ENCODE peak calls at places on chromosome 1, in eight cellular contexts. One of them, this sample, is unnamed.

GRCh38 chr1:88744142-88744541 is 60.1 kb downstream of the PKN2 start:
- DNase-seq in NT2/D1: no peak
- DNase-seq in foreskin fibroblast: no peak
- DNase-seq in Peyer's patch: no peak
- DNase-seq in cardiac fibroblast: no peak
- DNase-seq in naive thymus-derived CD4-positive, alpha-beta T cell: no peak
- DNase-seq in upper lobe of right lung: no peak
- DNase-seq in choroid plexus epithelial cell: no peak
- DNase-seq in this sample: no peak

GRCh38 chr1:211932581-211933010 is 102.0 kb upstream of the LPGAT1 start:
- DNase-seq in NT2/D1: no peak
- DNase-seq in foreskin fibroblast: no peak
- DNase-seq in Peyer's patch: no peak
- DNase-seq in cardiac fibroblast: no peak
- DNase-seq in naive thymus-derived CD4-positive, alpha-beta T cell: no peak
- DNase-seq in upper lobe of right lung: no peak
- DNase-seq in choroid plexus epithelial cell: peak
- DNase-seq in this sample: no peak

GRCh38 chr1:181033128-181033798 is 520 bp upstream of the MR1 start:
- DNase-seq in NT2/D1: no peak
- DNase-seq in foreskin fibroblast: peak
- DNase-seq in Peyer's patch: no peak
- DNase-seq in cardiac fibroblast: peak
- DNase-seq in naive thymus-derived CD4-positive, alpha-beta T cell: no peak
- DNase-seq in upper lobe of right lung: no peak
- DNase-seq in choroid plexus epithelial cell: peak
- DNase-seq in this sample: no peak

GRCh38 chr1:109185357-109185756 is 28.4 kb upstream of the SARS1 start:
- DNase-seq in NT2/D1: no peak
- DNase-seq in foreskin fibroblast: peak
- DNase-seq in Peyer's patch: no peak
- DNase-seq in cardiac fibroblast: no peak
- DNase-seq in naive thymus-derived CD4-positive, alpha-beta T cell: no peak
- DNase-seq in upper lobe of right lung: peak
- DNase-seq in choroid plexus epithelial cell: no peak
- DNase-seq in this sample: no peak

GRCh38 chr1:30522031-30523004 is 201.1 kb downstream of the MATN1 start:
- DNase-seq in NT2/D1: no peak
- DNase-seq in foreskin fibroblast: peak
- DNase-seq in Peyer's patch: peak
- DNase-seq in cardiac fibroblast: peak
- DNase-seq in naive thymus-derived CD4-positive, alpha-beta T cell: no peak
- DNase-seq in upper lobe of right lung: no peak
- DNase-seq in choroid plexus epithelial cell: peak
- DNase-seq in this sample: peak

GRCh38 chr1:34828611-34829010 is 30.9 kb downstream of the SMIM12 start:
- DNase-seq in NT2/D1: no peak
- DNase-seq in foreskin fibroblast: no peak
- DNase-seq in Peyer's patch: no peak
- DNase-seq in cardiac fibroblast: no peak
- DNase-seq in naive thymus-derived CD4-positive, alpha-beta T cell: no peak
- DNase-seq in upper lobe of right lung: no peak
- DNase-seq in choroid plexus epithelial cell: no peak
- DNase-seq in this sample: no peak

GRCh38 chr1:54741531-54741930 is 22.8 kb downstream of the PARS2 start:
- DNase-seq in NT2/D1: no peak
- DNase-seq in foreskin fibroblast: no peak
- DNase-seq in Peyer's patch: no peak
- DNase-seq in cardiac fibroblast: no peak
- DNase-seq in naive thymus-derived CD4-positive, alpha-beta T cell: no peak
- DNase-seq in upper lobe of right lung: no peak
- DNase-seq in choroid plexus epithelial cell: no peak
- DNase-seq in this sample: no peak

GRCh38 chr1:179953974-179954493 is 576 bp upstream of the CEP350 start:
- DNase-seq in NT2/D1: no peak
- DNase-seq in foreskin fibroblast: peak
- DNase-seq in Peyer's patch: peak
- DNase-seq in cardiac fibroblast: no peak
- DNase-seq in naive thymus-derived CD4-positive, alpha-beta T cell: no peak
- DNase-seq in upper lobe of right lung: no peak
- DNase-seq in choroid plexus epithelial cell: peak
- DNase-seq in this sample: peak

DNA sequence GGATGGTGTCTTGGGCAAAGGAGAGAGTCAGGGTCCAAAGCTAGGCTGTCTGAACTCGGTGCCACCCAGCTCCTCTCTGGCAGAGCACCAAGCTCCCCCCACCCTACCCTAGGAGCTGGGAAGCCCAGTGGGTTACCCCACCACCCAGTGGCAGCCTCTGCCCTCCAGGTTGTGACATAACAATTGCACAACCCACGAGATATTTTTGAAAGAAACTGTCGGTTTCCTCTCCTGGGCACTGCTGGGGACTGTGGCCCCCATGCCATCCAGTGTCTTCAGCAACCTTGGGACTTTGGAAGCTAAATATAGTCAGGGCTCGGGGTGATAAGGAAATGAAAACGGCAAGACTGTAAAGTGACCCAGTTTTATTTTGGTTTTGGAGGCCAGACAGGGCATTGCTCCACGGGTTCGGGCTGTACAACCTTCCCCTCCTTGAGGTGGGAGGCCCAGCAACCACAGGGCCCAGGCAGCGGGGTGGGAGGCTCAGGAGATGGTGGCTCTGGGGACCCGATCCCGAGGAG is 1.4 kb downstream of the CITED4 start:
- DNase-seq in NT2/D1: no peak
- DNase-seq in foreskin fibroblast: no peak
- DNase-seq in Peyer's patch: no peak
- DNase-seq in cardiac fibroblast: no peak
- DNase-seq in naive thymus-derived CD4-positive, alpha-beta T cell: no peak
- DNase-seq in upper lobe of right lung: no peak
- DNase-seq in choroid plexus epithelial cell: no peak
- DNase-seq in this sample: no peak
- H3K4me3 ChIP-seq in NT2/D1: peak
- H3K4me3 ChIP-seq in foreskin fibroblast: peak
- H3K4me3 ChIP-seq in Peyer's patch: peak
- H3K4me3 ChIP-seq in cardiac fibroblast: peak
- H3K4me3 ChIP-seq in naive thymus-derived CD4-positive, alpha-beta T cell: peak
- H3K4me3 ChIP-seq in upper lobe of right lung: peak
- H3K4me3 ChIP-seq in choroid plexus epithelial cell: peak
- H3K4me3 ChIP-seq in this sample: no peak

GRCh38 chr1:201648911-201649775 is 110.2 kb downstream of the NAV1 start:
- DNase-seq in NT2/D1: no peak
- DNase-seq in foreskin fibroblast: peak
- DNase-seq in Peyer's patch: no peak
- DNase-seq in cardiac fibroblast: peak
- DNase-seq in naive thymus-derived CD4-positive, alpha-beta T cell: no peak
- DNase-seq in upper lobe of right lung: no peak
- DNase-seq in choroid plexus epithelial cell: peak
- DNase-seq in this sample: no peak

GRCh38 chr1:201647094-201647493 is 108.2 kb downstream of the NAV1 start:
- DNase-seq in NT2/D1: no peak
- DNase-seq in foreskin fibroblast: no peak
- DNase-seq in Peyer's patch: no peak
- DNase-seq in cardiac fibroblast: no peak
- DNase-seq in naive thymus-derived CD4-positive, alpha-beta T cell: no peak
- DNase-seq in upper lobe of right lung: no peak
- DNase-seq in choroid plexus epithelial cell: no peak
- DNase-seq in this sample: no peak

GRCh38 chr1:201647722-201648065 is 108.8 kb downstream of the NAV1 start:
- DNase-seq in NT2/D1: no peak
- DNase-seq in foreskin fibroblast: no peak
- DNase-seq in Peyer's patch: no peak
- DNase-seq in cardiac fibroblast: no peak
- DNase-seq in naive thymus-derived CD4-positive, alpha-beta T cell: no peak
- DNase-seq in upper lobe of right lung: no peak
- DNase-seq in choroid plexus epithelial cell: no peak
- DNase-seq in this sample: no peak

GRCh38 chr1:201646623-201647022 is 107.7 kb downstream of the NAV1 start:
- DNase-seq in NT2/D1: no peak
- DNase-seq in foreskin fibroblast: no peak
- DNase-seq in Peyer's patch: no peak
- DNase-seq in cardiac fibroblast: no peak
- DNase-seq in naive thymus-derived CD4-positive, alpha-beta T cell: no peak
- DNase-seq in upper lobe of right lung: no peak
- DNase-seq in choroid plexus epithelial cell: no peak
- DNase-seq in this sample: no peak

GRCh38 chr1:201648066-201648910 is 109.4 kb downstream of the NAV1 start:
- DNase-seq in NT2/D1: no peak
- DNase-seq in foreskin fibroblast: peak
- DNase-seq in Peyer's patch: no peak
- DNase-seq in cardiac fibroblast: peak
- DNase-seq in naive thymus-derived CD4-positive, alpha-beta T cell: no peak
- DNase-seq in upper lobe of right lung: peak
- DNase-seq in choroid plexus epithelial cell: peak
- DNase-seq in this sample: no peak
- H3K4me3 ChIP-seq in NT2/D1: peak
- H3K4me3 ChIP-seq in foreskin fibroblast: peak
- H3K4me3 ChIP-seq in Peyer's patch: peak
- H3K4me3 ChIP-seq in cardiac fibroblast: peak
- H3K4me3 ChIP-seq in naive thymus-derived CD4-positive, alpha-beta T cell: no peak
- H3K4me3 ChIP-seq in upper lobe of right lung: peak
- H3K4me3 ChIP-seq in choroid plexus epithelial cell: peak
- H3K4me3 ChIP-seq in this sample: peak

GRCh38 chr1:81430236-81430635 is 370.5 kb upstream of the ADGRL2 start:
- DNase-seq in NT2/D1: peak
- DNase-seq in foreskin fibroblast: no peak
- DNase-seq in Peyer's patch: no peak
- DNase-seq in cardiac fibroblast: no peak
- DNase-seq in naive thymus-derived CD4-positive, alpha-beta T cell: no peak
- DNase-seq in upper lobe of right lung: no peak
- DNase-seq in choroid plexus epithelial cell: no peak
- DNase-seq in this sample: no peak

GRCh38 chr1:81428998-81429397 is 371.7 kb upstream of the ADGRL2 start:
- DNase-seq in NT2/D1: no peak
- DNase-seq in foreskin fibroblast: no peak
- DNase-seq in Peyer's patch: no peak
- DNase-seq in cardiac fibroblast: no peak
- DNase-seq in naive thymus-derived CD4-positive, alpha-beta T cell: no peak
- DNase-seq in upper lobe of right lung: no peak
- DNase-seq in choroid plexus epithelial cell: no peak
- DNase-seq in this sample: no peak

GRCh38 chr1:81432654-81433109 is 368.1 kb upstream of the ADGRL2 start:
- DNase-seq in NT2/D1: no peak
- DNase-seq in foreskin fibroblast: no peak
- DNase-seq in Peyer's patch: no peak
- DNase-seq in cardiac fibroblast: no peak
- DNase-seq in naive thymus-derived CD4-positive, alpha-beta T cell: no peak
- DNase-seq in upper lobe of right lung: no peak
- DNase-seq in choroid plexus epithelial cell: no peak
- DNase-seq in this sample: no peak

GRCh38 chr1:81432089-81432488 is 368.6 kb upstream of the ADGRL2 start:
- DNase-seq in NT2/D1: peak
- DNase-seq in foreskin fibroblast: no peak
- DNase-seq in Peyer's patch: no peak
- DNase-seq in cardiac fibroblast: no peak
- DNase-seq in naive thymus-derived CD4-positive, alpha-beta T cell: no peak
- DNase-seq in upper lobe of right lung: no peak
- DNase-seq in choroid plexus epithelial cell: no peak
- DNase-seq in this sample: no peak

DNA sequence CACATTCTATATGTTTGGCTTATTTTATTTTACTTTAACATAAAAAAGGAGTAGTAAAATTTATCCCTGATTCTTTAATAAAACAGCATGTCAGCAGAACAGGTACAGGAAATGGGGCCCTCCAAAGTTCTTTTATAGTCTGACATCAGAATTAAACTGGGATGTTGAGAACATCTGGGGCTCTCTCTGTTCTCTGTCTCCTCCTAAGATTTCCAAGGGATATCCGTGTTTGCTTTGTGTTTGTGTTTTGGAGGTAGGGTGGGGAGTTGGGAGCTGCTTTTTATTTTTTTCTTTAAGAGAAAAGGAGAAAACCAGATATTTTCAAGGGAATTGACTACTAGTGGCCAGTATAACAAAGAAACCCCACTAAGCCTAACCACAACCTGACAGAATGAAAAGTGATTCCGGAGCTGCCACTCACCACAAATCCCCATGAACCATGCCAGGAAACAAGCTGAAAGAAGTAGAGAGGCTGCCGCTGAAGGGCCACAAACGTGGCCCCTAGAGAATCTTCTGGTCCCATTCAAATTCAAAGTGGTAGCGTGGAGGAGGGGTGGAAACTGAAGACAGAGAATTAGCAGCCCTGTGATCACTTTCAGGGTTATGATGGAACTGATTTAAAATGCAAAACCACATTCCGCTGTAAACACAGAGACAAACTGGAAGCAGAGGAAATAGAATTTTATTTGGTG is 369.6 kb upstream of the ADGRL2 start:
- DNase-seq in NT2/D1: peak
- DNase-seq in foreskin fibroblast: no peak
- DNase-seq in Peyer's patch: no peak
- DNase-seq in cardiac fibroblast: no peak
- DNase-seq in naive thymus-derived CD4-positive, alpha-beta T cell: no peak
- DNase-seq in upper lobe of right lung: no peak
- DNase-seq in choroid plexus epithelial cell: no peak
- DNase-seq in this sample: no peak
- H3K4me3 ChIP-seq in NT2/D1: no peak
- H3K4me3 ChIP-seq in foreskin fibroblast: no peak
- H3K4me3 ChIP-seq in Peyer's patch: no peak
- H3K4me3 ChIP-seq in cardiac fibroblast: no peak
- H3K4me3 ChIP-seq in naive thymus-derived CD4-positive, alpha-beta T cell: no peak
- H3K4me3 ChIP-seq in upper lobe of right lung: no peak
- H3K4me3 ChIP-seq in choroid plexus epithelial cell: no peak
- H3K4me3 ChIP-seq in this sample: no peak

GRCh38 chr1:92076363-92076762 is 1.2 kb upstream of the SETSIP start:
- DNase-seq in NT2/D1: no peak
- DNase-seq in foreskin fibroblast: no peak
- DNase-seq in Peyer's patch: no peak
- DNase-seq in cardiac fibroblast: no peak
- DNase-seq in naive thymus-derived CD4-positive, alpha-beta T cell: no peak
- DNase-seq in upper lobe of right lung: no peak
- DNase-seq in choroid plexus epithelial cell: no peak
- DNase-seq in this sample: no peak

GRCh38 chr1:92080128-92080985 is at the start of gene BTBD8:
- DNase-seq in NT2/D1: peak
- DNase-seq in foreskin fibroblast: peak
- DNase-seq in Peyer's patch: peak
- DNase-seq in cardiac fibroblast: peak
- DNase-seq in naive thymus-derived CD4-positive, alpha-beta T cell: peak
- DNase-seq in upper lobe of right lung: peak
- DNase-seq in choroid plexus epithelial cell: peak
- DNase-seq in this sample: peak

GRCh38 chr1:92075311-92075710 is at the start of gene SETSIP:
- DNase-seq in NT2/D1: no peak
- DNase-seq in foreskin fibroblast: no peak
- DNase-seq in Peyer's patch: no peak
- DNase-seq in cardiac fibroblast: no peak
- DNase-seq in naive thymus-derived CD4-positive, alpha-beta T cell: no peak
- DNase-seq in upper lobe of right lung: no peak
- DNase-seq in choroid plexus epithelial cell: no peak
- DNase-seq in this sample: no peak

GRCh38 chr1:92081031-92081430 is 886 bp downstream of the BTBD8 start:
- DNase-seq in NT2/D1: no peak
- DNase-seq in foreskin fibroblast: no peak
- DNase-seq in Peyer's patch: no peak
- DNase-seq in cardiac fibroblast: no peak
- DNase-seq in naive thymus-derived CD4-positive, alpha-beta T cell: no peak
- DNase-seq in upper lobe of right lung: no peak
- DNase-seq in choroid plexus epithelial cell: no peak
- DNase-seq in this sample: no peak

DNA sequence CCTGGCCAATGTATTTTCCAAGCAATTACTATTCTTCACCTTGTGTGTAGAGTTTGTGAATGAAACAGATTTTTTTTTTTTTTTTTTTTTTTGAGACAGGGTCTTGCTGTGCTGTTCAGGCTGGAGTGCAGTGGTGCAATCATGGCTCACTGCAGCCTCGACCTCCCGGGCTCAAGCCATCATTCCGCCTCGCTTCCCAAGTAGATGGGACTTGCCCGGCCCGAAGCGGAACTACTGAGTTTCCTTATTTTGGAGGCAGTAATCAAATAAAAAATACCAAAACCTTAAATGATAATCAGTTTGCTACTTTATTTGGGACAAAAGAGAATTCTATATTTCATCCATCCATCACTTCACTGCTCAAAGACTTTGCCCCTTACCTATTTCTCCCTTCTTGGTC is 704 bp upstream of the BTBD8 start:
- DNase-seq in NT2/D1: no peak
- DNase-seq in foreskin fibroblast: no peak
- DNase-seq in Peyer's patch: no peak
- DNase-seq in cardiac fibroblast: no peak
- DNase-seq in naive thymus-derived CD4-positive, alpha-beta T cell: no peak
- DNase-seq in upper lobe of right lung: no peak
- DNase-seq in choroid plexus epithelial cell: no peak
- DNase-seq in this sample: no peak
- H3K4me3 ChIP-seq in NT2/D1: peak
- H3K4me3 ChIP-seq in foreskin fibroblast: no peak
- H3K4me3 ChIP-seq in Peyer's patch: peak
- H3K4me3 ChIP-seq in cardiac fibroblast: no peak
- H3K4me3 ChIP-seq in naive thymus-derived CD4-positive, alpha-beta T cell: peak
- H3K4me3 ChIP-seq in upper lobe of right lung: peak
- H3K4me3 ChIP-seq in choroid plexus epithelial cell: no peak
- H3K4me3 ChIP-seq in this sample: no peak